ENCODE peak calls at places on chromosomes 4 and X, in five cellular contexts. One of them, this sample, is unnamed.

GRCh38 chrX:21295246-21295820 is 78.9 kb upstream of the CNKSR2 start:
- DNase-seq in right atrium auricular region: no peak
- DNase-seq in neural crest cell: no peak
- DNase-seq in fibroblast of lung: no peak
- DNase-seq in tibial nerve: no peak
- DNase-seq in this sample: no peak

GRCh38 chr4:152118108-152118507 is 357.3 kb upstream of the GATB start:
- DNase-seq in right atrium auricular region: no peak
- DNase-seq in neural crest cell: no peak
- DNase-seq in fibroblast of lung: no peak
- DNase-seq in tibial nerve: no peak
- DNase-seq in this sample: no peak

GRCh38 chrX:105483011-105483410 is 262.5 kb upstream of the TEX13A start:
- DNase-seq in right atrium auricular region: no peak
- DNase-seq in neural crest cell: no peak
- DNase-seq in fibroblast of lung: peak; percentile 60
- DNase-seq in tibial nerve: no peak
- DNase-seq in this sample: no peak

GRCh38 chr4:154126276-154126675 is 337.4 kb upstream of the SFRP2 start:
- DNase-seq in right atrium auricular region: no peak
- DNase-seq in neural crest cell: no peak
- DNase-seq in fibroblast of lung: no peak
- DNase-seq in tibial nerve: no peak
- DNase-seq in this sample: no peak

GRCh38 chr4:7845493-7846124 is 94.1 kb downstream of the AFAP1 start:
- DNase-seq in right atrium auricular region: no peak
- DNase-seq in neural crest cell: no peak
- DNase-seq in fibroblast of lung: peak; percentile 40
- DNase-seq in tibial nerve: no peak
- DNase-seq in this sample: no peak

GRCh38 chr4:65007841-65008439 is 598.7 kb upstream of the TECRL start:
- DNase-seq in right atrium auricular region: no peak
- DNase-seq in neural crest cell: peak; percentile 15
- DNase-seq in fibroblast of lung: no peak
- DNase-seq in tibial nerve: no peak
- DNase-seq in this sample: no peak

GRCh38 chr4:41611881-41612871 is 74.2 kb downstream of the LIMCH1 start:
- DNase-seq in right atrium auricular region: peak; percentile 75
- DNase-seq in neural crest cell: peak; percentile 37
- DNase-seq in fibroblast of lung: peak; percentile 35
- DNase-seq in tibial nerve: peak; percentile 41
- DNase-seq in this sample: no peak

GRCh38 chrX:9635368-9635767 is 130.3 kb downstream of the GPR143 start:
- DNase-seq in right atrium auricular region: no peak
- DNase-seq in neural crest cell: no peak
- DNase-seq in fibroblast of lung: no peak
- DNase-seq in tibial nerve: no peak
- DNase-seq in this sample: no peak

GRCh38 chr4:996994-997374 is 3.8 kb upstream of the SLC26A1 start:
- DNase-seq in right atrium auricular region: no peak
- DNase-seq in neural crest cell: no peak
- DNase-seq in fibroblast of lung: no peak
- DNase-seq in tibial nerve: no peak
- DNase-seq in this sample: no peak

GRCh38 chr4:48215977-48216376 is 53.7 kb downstream of the TEC start:
- DNase-seq in right atrium auricular region: no peak
- DNase-seq in neural crest cell: no peak
- DNase-seq in fibroblast of lung: no peak
- DNase-seq in tibial nerve: no peak
- DNase-seq in this sample: no peak

GRCh38 chrX:14027511-14028019 is 2.1 kb downstream of the GEMIN8 start:
- DNase-seq in right atrium auricular region: no peak
- DNase-seq in neural crest cell: no peak
- DNase-seq in fibroblast of lung: peak; percentile 54
- DNase-seq in tibial nerve: no peak
- DNase-seq in this sample: peak; percentile 44

GRCh38 chrX:13383907-13384306 is 64.1 kb upstream of the ATXN3L start:
- DNase-seq in right atrium auricular region: no peak
- DNase-seq in neural crest cell: no peak
- DNase-seq in fibroblast of lung: no peak
- DNase-seq in tibial nerve: no peak
- DNase-seq in this sample: no peak

GRCh38 chr4:110287130-110287529 is 88.7 kb upstream of the ELOVL6 start:
- DNase-seq in right atrium auricular region: no peak
- DNase-seq in neural crest cell: no peak
- DNase-seq in fibroblast of lung: peak; percentile 88
- DNase-seq in tibial nerve: no peak
- DNase-seq in this sample: peak; percentile 79

GRCh38 chr4:40255722-40256281 is 59.0 kb downstream of the RHOH start:
- DNase-seq in right atrium auricular region: no peak
- DNase-seq in neural crest cell: no peak
- DNase-seq in fibroblast of lung: peak; percentile 99
- DNase-seq in tibial nerve: no peak
- DNase-seq in this sample: no peak

GRCh38 chr4:119615068-119615744 is 13.4 kb downstream of the PDE5A start:
- DNase-seq in right atrium auricular region: no peak
- DNase-seq in neural crest cell: no peak
- DNase-seq in fibroblast of lung: no peak
- DNase-seq in tibial nerve: no peak
- DNase-seq in this sample: no peak

DNA sequence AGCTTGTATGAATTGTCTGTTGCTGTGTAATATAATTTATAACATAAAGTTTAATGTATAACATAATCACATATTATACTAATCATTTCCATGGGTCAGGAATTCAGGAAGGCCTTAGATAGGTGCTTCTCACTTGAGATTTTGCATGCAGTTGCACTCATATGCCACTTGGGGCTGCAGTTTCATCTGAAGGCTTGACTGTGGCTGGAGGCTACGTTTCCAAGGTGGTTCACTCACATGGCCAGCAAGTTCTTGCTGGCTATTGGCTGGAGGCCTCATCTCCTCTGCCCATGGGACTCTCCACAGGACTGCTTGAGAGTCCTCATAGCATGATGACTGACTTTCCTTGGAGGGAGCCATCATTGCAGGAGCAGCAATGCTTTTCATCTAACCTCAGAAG is 53.4 kb upstream of the STX18 start:
- DNase-seq in right atrium auricular region: no peak
- DNase-seq in neural crest cell: no peak
- DNase-seq in fibroblast of lung: no peak
- DNase-seq in tibial nerve: no peak
- DNase-seq in this sample: no peak
- TF ChIP-seq CTCF in right atrium auricular region: no peak
- TF ChIP-seq CTCF in neural crest cell: peak; percentile 46
- TF ChIP-seq CTCF in fibroblast of lung: peak; percentile 10
- TF ChIP-seq CTCF in tibial nerve: no peak
- TF ChIP-seq CTCF in this sample: no peak

GRCh38 chr4:173231916-173232315 is 63.3 kb downstream of the GALNT7 start:
- DNase-seq in right atrium auricular region: no peak
- DNase-seq in neural crest cell: no peak
- DNase-seq in fibroblast of lung: peak; percentile 40
- DNase-seq in tibial nerve: no peak
- DNase-seq in this sample: no peak
- TF ChIP-seq CTCF in right atrium auricular region: peak; percentile 52
- TF ChIP-seq CTCF in neural crest cell: no peak
- TF ChIP-seq CTCF in fibroblast of lung: peak; percentile 33
- TF ChIP-seq CTCF in tibial nerve: no peak
- TF ChIP-seq CTCF in this sample: no peak

GRCh38 chrX:135652602-135653001 is 60.8 kb upstream of the CT45A1 start:
- DNase-seq in right atrium auricular region: no peak
- DNase-seq in neural crest cell: no peak
- DNase-seq in fibroblast of lung: no peak
- DNase-seq in tibial nerve: no peak
- DNase-seq in this sample: no peak
- TF ChIP-seq CTCF in right atrium auricular region: no peak
- TF ChIP-seq CTCF in neural crest cell: no peak
- TF ChIP-seq CTCF in fibroblast of lung: no peak
- TF ChIP-seq CTCF in tibial nerve: no peak
- TF ChIP-seq CTCF in this sample: no peak

GRCh38 chrX:130025256-130025655 is 42.8 kb downstream of the BCORL1 start:
- DNase-seq in right atrium auricular region: no peak
- DNase-seq in neural crest cell: no peak
- DNase-seq in fibroblast of lung: no peak
- DNase-seq in tibial nerve: no peak
- DNase-seq in this sample: no peak
- TF ChIP-seq CTCF in right atrium auricular region: no peak
- TF ChIP-seq CTCF in neural crest cell: no peak
- TF ChIP-seq CTCF in fibroblast of lung: no peak
- TF ChIP-seq CTCF in tibial nerve: no peak
- TF ChIP-seq CTCF in this sample: no peak

GRCh38 chr4:186020106-186020792 is 48.7 kb upstream of the TLR3 start:
- DNase-seq in right atrium auricular region: peak; percentile 50
- DNase-seq in neural crest cell: no peak
- DNase-seq in fibroblast of lung: no peak
- DNase-seq in tibial nerve: no peak
- DNase-seq in this sample: no peak

GRCh38 chr4:186019264-186019663 is 49.7 kb upstream of the TLR3 start:
- DNase-seq in right atrium auricular region: no peak
- DNase-seq in neural crest cell: no peak
- DNase-seq in fibroblast of lung: no peak
- DNase-seq in tibial nerve: no peak
- DNase-seq in this sample: no peak

GRCh38 chr4:186023975-186024374 is 45.0 kb upstream of the TLR3 start:
- DNase-seq in right atrium auricular region: no peak
- DNase-seq in neural crest cell: no peak
- DNase-seq in fibroblast of lung: no peak
- DNase-seq in tibial nerve: no peak
- DNase-seq in this sample: no peak

GRCh38 chr4:186020793-186021407 is 48.1 kb upstream of the TLR3 start:
- DNase-seq in right atrium auricular region: no peak
- DNase-seq in neural crest cell: no peak
- DNase-seq in fibroblast of lung: no peak
- DNase-seq in tibial nerve: no peak
- DNase-seq in this sample: no peak

DNA sequence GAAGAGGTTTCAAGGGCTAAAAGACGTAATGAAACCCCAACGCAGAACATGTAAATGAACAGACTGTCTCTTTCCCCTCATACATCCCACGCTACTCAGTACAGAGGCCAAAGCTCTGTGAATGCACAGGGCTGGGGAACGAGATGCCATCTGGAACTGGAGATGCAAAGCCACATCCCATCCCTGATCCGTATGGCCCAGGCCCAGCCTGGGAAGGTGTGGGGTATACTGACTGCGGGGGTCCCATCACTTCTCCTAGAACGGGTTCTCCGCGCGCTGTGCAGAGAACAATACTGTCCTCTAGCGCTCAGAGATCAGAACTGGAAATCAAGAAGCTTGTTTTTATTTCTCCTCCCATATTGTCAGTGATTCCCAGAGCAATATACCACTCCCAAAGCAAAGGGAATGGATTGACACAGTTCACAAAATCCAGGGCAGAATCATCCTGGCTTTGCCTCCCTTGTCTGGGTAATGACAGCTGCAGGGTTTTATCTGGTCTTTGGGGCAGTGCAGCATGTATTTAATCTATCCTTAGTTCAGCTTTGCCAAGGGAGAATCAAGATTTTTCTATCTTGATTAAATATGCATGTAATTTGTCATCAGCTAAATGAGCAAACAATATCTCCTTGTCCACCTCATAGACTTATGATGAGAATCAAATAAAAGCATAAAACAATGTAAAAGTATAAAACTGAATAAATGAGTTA is 47.3 kb upstream of the TLR3 start:
- DNase-seq in right atrium auricular region: no peak
- DNase-seq in neural crest cell: peak; percentile 36
- DNase-seq in fibroblast of lung: peak; percentile 50
- DNase-seq in tibial nerve: no peak
- DNase-seq in this sample: peak; percentile 38
- TF ChIP-seq CTCF in right atrium auricular region: peak; percentile 92
- TF ChIP-seq CTCF in neural crest cell: peak; percentile 88
- TF ChIP-seq CTCF in fibroblast of lung: peak; percentile 92
- TF ChIP-seq CTCF in tibial nerve: peak; percentile 57
- TF ChIP-seq CTCF in this sample: peak; percentile 58

GRCh38 chr4:186946682-186947294 is 223.1 kb upstream of the FAT1 start:
- DNase-seq in right atrium auricular region: no peak
- DNase-seq in neural crest cell: no peak
- DNase-seq in fibroblast of lung: no peak
- DNase-seq in tibial nerve: no peak
- DNase-seq in this sample: no peak
- TF ChIP-seq CTCF in right atrium auricular region: no peak
- TF ChIP-seq CTCF in neural crest cell: peak; percentile 54
- TF ChIP-seq CTCF in fibroblast of lung: peak; percentile 29
- TF ChIP-seq CTCF in tibial nerve: no peak
- TF ChIP-seq CTCF in this sample: no peak

GRCh38 chr4:140790171-140790570 is 34.0 kb upstream of the TBC1D9 start:
- DNase-seq in right atrium auricular region: no peak
- DNase-seq in neural crest cell: no peak
- DNase-seq in fibroblast of lung: peak; percentile 33
- DNase-seq in tibial nerve: no peak
- DNase-seq in this sample: no peak
- TF ChIP-seq CTCF in right atrium auricular region: no peak
- TF ChIP-seq CTCF in neural crest cell: no peak
- TF ChIP-seq CTCF in fibroblast of lung: no peak
- TF ChIP-seq CTCF in tibial nerve: no peak
- TF ChIP-seq CTCF in this sample: no peak

GRCh38 chrX:120309873-120310730 is 1.2 kb downstream of the TMEM255A start:
- DNase-seq in right atrium auricular region: no peak
- DNase-seq in neural crest cell: no peak
- DNase-seq in fibroblast of lung: no peak
- DNase-seq in tibial nerve: no peak
- DNase-seq in this sample: no peak

GRCh38 chrX:120310861-120311631 is at the start of gene TMEM255A:
- DNase-seq in right atrium auricular region: no peak
- DNase-seq in neural crest cell: no peak
- DNase-seq in fibroblast of lung: peak; percentile 6
- DNase-seq in tibial nerve: no peak
- DNase-seq in this sample: no peak

GRCh38 chrX:120311632-120312000 is 355 bp upstream of the TMEM255A start:
- DNase-seq in right atrium auricular region: no peak
- DNase-seq in neural crest cell: no peak
- DNase-seq in fibroblast of lung: no peak
- DNase-seq in tibial nerve: no peak
- DNase-seq in this sample: no peak

GRCh38 chrX:120308558-120308957 is 2.7 kb downstream of the TMEM255A start:
- DNase-seq in right atrium auricular region: no peak
- DNase-seq in neural crest cell: no peak
- DNase-seq in fibroblast of lung: no peak
- DNase-seq in tibial nerve: no peak
- DNase-seq in this sample: no peak

GRCh38 chrX:120308959-120309872 is 2.0 kb downstream of the TMEM255A start:
- DNase-seq in right atrium auricular region: no peak
- DNase-seq in neural crest cell: no peak
- DNase-seq in fibroblast of lung: peak; percentile 53
- DNase-seq in tibial nerve: no peak
- DNase-seq in this sample: peak; percentile 60
- TF ChIP-seq CTCF in right atrium auricular region: no peak
- TF ChIP-seq CTCF in neural crest cell: peak; percentile 56
- TF ChIP-seq CTCF in fibroblast of lung: peak; percentile 32
- TF ChIP-seq CTCF in tibial nerve: peak; percentile 23
- TF ChIP-seq CTCF in this sample: peak; percentile 64

This sample was measured in GM10248.